ENCODE peak calls at places on chromosomes 11 and 22, in four cellular contexts. G, B, X and F are unnamed samples.

GRCh38 chr11:74330065-74330858 is 18.8 kb upstream of the P4HA3 start:
- DNase-seq in B (no peak), X (no peak), G (peak), F (peak)

GRCh38 chr22:44919691-44920090 is 90.1 kb downstream of the PHF21B start:
- DNase-seq in X (no peak), B (no peak), G (no peak), F (no peak)

GRCh38 chr11:66368484-66368883 is 3.1 kb downstream of the SLC29A2 start:
- DNase-seq in B (no peak), X (no peak), G (no peak), F (no peak)

GRCh38 chr11:73265278-73265810 is 6.8 kb upstream of the P2RY6 start:
- DNase-seq in X (no peak), G (no peak), B (no peak), F (no peak)

GRCh38 chr11:1150769-1151365 is 6.9 kb upstream of the MUC5AC start:
- DNase-seq in G (peak), B (no peak), X (no peak), F (peak)

GRCh38 chr22:46250783-46251125 is 661 bp upstream of the CDPF1 start:
- DNase-seq in G (no peak), B (peak), X (no peak), F (no peak)

GRCh38 chr11:100098560-100098959 is 588.5 kb upstream of the ARHGAP42 start:
- DNase-seq in G (no peak), B (no peak), X (no peak), F (no peak)

GRCh38 chr11:128756469-128756868 is 62.6 kb downstream of the FLI1 start:
- DNase-seq in G (no peak), X (no peak), B (no peak), F (no peak)

GRCh38 chr11:46071091-46071490 is 50.2 kb downstream of the PHF21A start:
- DNase-seq in B (peak), X (no peak), G (no peak), F (no peak)

GRCh38 chr11:73528420-73528819 is 69.5 kb downstream of the FAM168A start:
- DNase-seq in X (no peak), B (no peak), G (no peak), F (peak)

GRCh38 chr11:44110231-44110679 is 14.8 kb downstream of the EXT2 start:
- DNase-seq in X (no peak), G (peak), B (peak), F (peak)

GRCh38 chr11:111823629-111824028 is 47.8 kb downstream of the ALG9 start:
- DNase-seq in B (no peak), X (no peak), G (no peak), F (no peak)

GRCh38 chr22:28341001-28341400 is 338.6 kb downstream of the TTC28 start:
- DNase-seq in X (no peak), G (peak), B (no peak), F (peak)

DNA sequence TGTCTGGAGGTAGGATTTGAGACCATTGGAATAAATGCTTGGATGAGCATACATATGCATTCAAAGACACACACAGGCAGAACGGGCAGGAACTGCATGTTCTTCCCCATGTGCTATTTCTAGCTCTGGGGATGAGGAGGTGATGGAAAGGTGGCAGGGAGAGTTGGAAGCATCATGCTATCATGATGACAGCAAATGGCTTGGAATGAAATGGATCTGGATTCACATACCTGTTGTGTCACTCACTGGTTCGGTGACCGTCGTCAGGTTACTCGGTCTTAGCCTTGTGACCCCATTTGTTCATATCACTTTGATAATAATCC is 627.9 kb upstream of the KIRREL3 start:
- DNase-seq in B (no peak), G (no peak), X (no peak), F (no peak)
- TF ChIP-seq FOS in B (no peak), G (no peak), X (no peak), F (no peak)

DNA sequence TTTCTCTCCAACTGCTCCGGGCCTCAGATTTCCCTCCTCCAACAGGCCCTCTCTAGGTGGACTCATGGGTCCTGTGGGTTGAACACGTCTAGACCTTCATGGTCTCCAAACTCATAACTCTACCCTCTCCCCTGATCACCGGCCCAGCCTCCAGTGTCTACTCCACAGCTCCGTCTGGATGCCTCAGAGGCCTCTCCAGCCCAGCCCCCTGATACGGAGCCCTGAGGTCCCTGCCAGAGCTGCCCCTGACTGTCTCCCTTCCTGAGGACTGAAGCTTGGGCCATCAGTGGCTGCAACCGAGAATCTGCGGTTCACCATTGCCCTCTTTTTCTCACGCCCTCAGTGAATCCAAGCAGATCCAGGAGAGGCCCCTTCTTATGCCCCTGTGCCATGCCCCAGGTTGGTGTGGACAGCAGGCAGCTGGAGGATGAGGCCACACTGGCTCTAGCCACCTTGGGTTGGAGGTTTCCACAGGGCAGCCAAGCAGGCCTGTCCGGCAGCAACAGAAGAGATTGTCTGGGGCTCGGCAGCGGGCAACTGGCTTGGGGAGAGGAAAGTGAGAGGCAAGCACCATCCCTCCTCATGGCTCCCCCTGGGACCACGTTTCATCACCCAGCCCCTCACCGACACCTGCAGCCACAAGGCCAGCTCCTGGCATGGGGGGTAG is 104.6 kb upstream of the FGF3 start:
- DNase-seq in B (no peak), X (no peak), G (no peak), F (no peak)
- H3K4me2 ChIP-seq in B (no peak), X (no peak), G (no peak), F (no peak)

DNA sequence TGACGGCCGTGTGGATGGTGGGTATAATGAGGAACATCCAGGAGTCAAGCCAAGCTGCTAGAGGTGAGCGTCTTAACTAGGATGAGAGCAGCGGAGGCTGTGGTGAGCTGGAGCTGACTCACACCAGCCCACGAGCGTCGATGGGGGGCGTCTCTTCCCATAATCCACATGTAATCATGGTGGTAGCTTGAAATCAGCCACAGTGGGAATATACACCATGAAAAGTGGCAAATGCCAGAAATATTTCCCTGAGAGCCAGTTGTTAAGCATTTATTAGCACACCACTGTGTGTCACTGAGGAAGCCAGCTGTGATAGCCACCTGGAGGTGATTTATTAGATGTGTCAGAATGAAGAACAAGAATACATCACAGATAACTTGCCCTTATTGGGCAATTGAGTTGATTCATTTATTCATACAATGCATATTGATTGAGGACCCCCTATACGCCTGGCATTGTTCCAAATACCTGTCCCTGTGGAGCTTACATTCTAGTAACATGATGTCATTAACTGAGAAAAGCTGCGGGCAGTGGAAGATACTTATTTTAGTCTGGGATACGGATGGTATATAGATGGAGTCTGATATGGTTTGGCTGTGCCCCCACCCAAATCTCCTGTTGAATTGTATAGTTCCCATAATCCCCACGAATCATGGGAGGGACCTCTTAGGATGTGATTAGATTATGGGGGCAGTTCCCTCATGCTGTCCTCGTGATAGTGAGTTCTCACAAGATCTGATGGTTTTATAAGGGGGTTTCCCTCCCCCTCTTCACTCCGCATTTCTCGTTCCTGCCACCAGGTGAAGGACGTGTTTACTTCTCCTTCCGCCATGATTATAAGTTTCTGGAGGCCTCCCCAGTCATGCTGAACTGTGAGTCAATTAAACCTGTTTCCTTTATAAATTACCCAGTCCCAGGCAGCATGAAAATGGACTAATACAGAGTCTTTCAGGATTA is 473.4 kb downstream of the METTL15 start:
- DNase-seq in X (no peak), G (peak), B (no peak), F (no peak)
- TF ChIP-seq FOS in X (no peak), G (no peak), B (no peak), F (no peak)

GRCh38 chr22:23099525-23099792 is 29.1 kb downstream of the GNAZ start:
- DNase-seq in X (no peak), G (no peak), B (no peak), F (no peak)
- H3K4me2 ChIP-seq in X (no peak), G (no peak), B (no peak), F (no peak)

GRCh38 chr22:47612136-47612910 is 849.9 kb downstream of the TBC1D22A start:
- DNase-seq in G (no peak), X (no peak), B (no peak), F (no peak)

GRCh38 chr22:47613606-47614350 is 851.3 kb downstream of the TBC1D22A start:
- DNase-seq in B (no peak), X (no peak), G (no peak), F (no peak)

GRCh38 chr22:47616396-47617020 is 854.1 kb downstream of the TBC1D22A start:
- DNase-seq in G (no peak), B (no peak), X (no peak), F (no peak)

GRCh38 chr22:47617186-47617585 is 854.7 kb downstream of the TBC1D22A start:
- DNase-seq in X (no peak), B (no peak), G (no peak), F (no peak)

DNA sequence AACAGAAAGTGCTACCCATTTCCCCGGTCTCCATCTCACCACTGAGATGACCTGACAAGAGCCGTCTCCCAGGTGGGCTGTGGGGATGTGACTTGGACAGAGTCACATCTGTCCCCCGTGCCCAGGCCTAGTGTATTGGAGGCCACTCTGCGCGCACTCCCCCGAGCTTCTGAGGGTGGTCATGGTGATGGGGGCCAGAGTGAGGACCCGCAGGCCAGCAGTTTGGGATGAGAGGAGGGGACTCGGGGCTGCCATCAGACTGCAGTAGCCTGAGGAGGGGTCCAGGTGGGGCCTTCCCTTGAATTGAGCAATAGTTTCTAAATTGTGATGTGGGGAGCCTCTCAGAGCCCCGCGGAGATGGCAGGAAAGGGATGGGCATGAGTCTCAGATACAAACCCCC is 852.6 kb downstream of the TBC1D22A start:
- DNase-seq in X (no peak), B (no peak), G (no peak), F (no peak)
- TF ChIP-seq FOS in X (no peak), B (no peak), G (no peak), F (no peak)